ENCODE peak calls at places on chromosomes 11 and 22, in five cellular contexts. One of them, this sample, is unnamed.

GRCh38 chr22:36828815-36829214 is 12.0 kb upstream of the PVALB start:
- DNase-seq in heart right ventricle: no peak
- DNase-seq in SK-N-SH: no peak
- DNase-seq in anterior cingulate cortex: no peak
- DNase-seq in PC-3: no peak
- DNase-seq in this sample: no peak

GRCh38 chr22:41526802-41527799 is 17.2 kb downstream of the POLR3H start:
- DNase-seq in heart right ventricle: no peak
- DNase-seq in SK-N-SH: peak; percentile 64
- DNase-seq in anterior cingulate cortex: peak; percentile 57
- DNase-seq in PC-3: peak; percentile 33
- DNase-seq in this sample: peak; percentile 57

GRCh38 chr11:91749231-91749630 is 475.4 kb upstream of the FAT3 start:
- DNase-seq in heart right ventricle: no peak
- DNase-seq in SK-N-SH: no peak
- DNase-seq in anterior cingulate cortex: no peak
- DNase-seq in PC-3: peak; percentile 89
- DNase-seq in this sample: no peak

GRCh38 chr11:10038916-10039315 is 255.1 kb downstream of the SBF2 start:
- DNase-seq in heart right ventricle: no peak
- DNase-seq in SK-N-SH: no peak
- DNase-seq in anterior cingulate cortex: no peak
- DNase-seq in PC-3: no peak
- DNase-seq in this sample: no peak

GRCh38 chr11:125123947-125124633 is 12.7 kb upstream of the TMEM218 start:
- DNase-seq in heart right ventricle: peak; percentile 49
- DNase-seq in SK-N-SH: peak; percentile 42
- DNase-seq in anterior cingulate cortex: peak; percentile 3
- DNase-seq in PC-3: peak; percentile 88
- DNase-seq in this sample: peak; percentile 44

GRCh38 chr22:37226514-37226913 is 14.2 kb upstream of the SSTR3 start:
- DNase-seq in heart right ventricle: no peak
- DNase-seq in SK-N-SH: no peak
- DNase-seq in anterior cingulate cortex: no peak
- DNase-seq in PC-3: no peak
- DNase-seq in this sample: no peak

GRCh38 chr11:14768789-14769188 is 123.2 kb downstream of the CYP2R1 start:
- DNase-seq in heart right ventricle: no peak
- DNase-seq in SK-N-SH: no peak
- DNase-seq in anterior cingulate cortex: no peak
- DNase-seq in PC-3: no peak
- DNase-seq in this sample: no peak

GRCh38 chr11:67563354-67564114 is 20.1 kb upstream of the GSTP1 start:
- DNase-seq in heart right ventricle: peak; percentile 73
- DNase-seq in SK-N-SH: no peak
- DNase-seq in anterior cingulate cortex: no peak
- DNase-seq in PC-3: peak; percentile 92
- DNase-seq in this sample: peak; percentile 81

GRCh38 chr11:45538363-45538762 is 127.1 kb downstream of the CHST1 start:
- DNase-seq in heart right ventricle: peak; percentile 16
- DNase-seq in SK-N-SH: no peak
- DNase-seq in anterior cingulate cortex: no peak
- DNase-seq in PC-3: no peak
- DNase-seq in this sample: no peak

GRCh38 chr22:30605449-30606110 is 1.4 kb upstream of the TCN2 start:
- DNase-seq in heart right ventricle: peak; percentile 47
- DNase-seq in SK-N-SH: peak; percentile 77
- DNase-seq in anterior cingulate cortex: peak; percentile 5
- DNase-seq in PC-3: peak; percentile 58
- DNase-seq in this sample: peak; percentile 45

GRCh38 chr22:39288135-39288898 is 31.1 kb downstream of the RPL3 start:
- DNase-seq in heart right ventricle: no peak
- DNase-seq in SK-N-SH: no peak
- DNase-seq in anterior cingulate cortex: no peak
- DNase-seq in PC-3: no peak
- DNase-seq in this sample: no peak

GRCh38 chr22:36077261-36077660 is 48.6 kb upstream of the RBFOX2 start:
- DNase-seq in heart right ventricle: no peak
- DNase-seq in SK-N-SH: peak; percentile 27
- DNase-seq in anterior cingulate cortex: no peak
- DNase-seq in PC-3: peak; percentile 20
- DNase-seq in this sample: no peak

GRCh38 chr11:108616549-108616948 is 23.0 kb upstream of the EXPH5 start:
- DNase-seq in heart right ventricle: no peak
- DNase-seq in SK-N-SH: no peak
- DNase-seq in anterior cingulate cortex: no peak
- DNase-seq in PC-3: peak; percentile 99
- DNase-seq in this sample: no peak

GRCh38 chr11:14454861-14455632 is 44.6 kb downstream of the COPB1 start:
- DNase-seq in heart right ventricle: no peak
- DNase-seq in SK-N-SH: peak; percentile 39
- DNase-seq in anterior cingulate cortex: no peak
- DNase-seq in PC-3: peak; percentile 55
- DNase-seq in this sample: no peak

GRCh38 chr11:63682045-63682915 is 980 bp downstream of the RTN3 start:
- DNase-seq in heart right ventricle: peak; percentile 22
- DNase-seq in SK-N-SH: peak; percentile 55
- DNase-seq in anterior cingulate cortex: peak; percentile 36
- DNase-seq in PC-3: peak; percentile 44
- DNase-seq in this sample: peak; percentile 34

GRCh38 chr22:44204937-44205712 is 24.4 kb downstream of the PARVG start:
- DNase-seq in heart right ventricle: no peak
- DNase-seq in SK-N-SH: no peak
- DNase-seq in anterior cingulate cortex: no peak
- DNase-seq in PC-3: no peak
- DNase-seq in this sample: no peak

GRCh38 chr11:111162306-111162705 is 83.2 kb upstream of the POU2AF2 start:
- DNase-seq in heart right ventricle: no peak
- DNase-seq in SK-N-SH: no peak
- DNase-seq in anterior cingulate cortex: no peak
- DNase-seq in PC-3: no peak
- DNase-seq in this sample: no peak

GRCh38 chr11:93541884-93542752 is 1.1 kb downstream of the SMCO4 start:
- DNase-seq in heart right ventricle: peak; percentile 45
- DNase-seq in SK-N-SH: peak; percentile 62
- DNase-seq in anterior cingulate cortex: no peak
- DNase-seq in PC-3: peak; percentile 77
- DNase-seq in this sample: peak; percentile 30

GRCh38 chr11:20337526-20338154 is 25.9 kb upstream of the HTATIP2 start:
- DNase-seq in heart right ventricle: no peak
- DNase-seq in SK-N-SH: peak; percentile 74
- DNase-seq in anterior cingulate cortex: peak; percentile 4
- DNase-seq in PC-3: peak; percentile 47
- DNase-seq in this sample: no peak

GRCh38 chr11:13928566-13929251 is 33.8 kb upstream of the SPON1 start:
- DNase-seq in heart right ventricle: no peak
- DNase-seq in SK-N-SH: no peak
- DNase-seq in anterior cingulate cortex: no peak
- DNase-seq in PC-3: peak; percentile 63
- DNase-seq in this sample: no peak

GRCh38 chr11:35167451-35167954 is 28.5 kb downstream of the CD44 start:
- DNase-seq in heart right ventricle: no peak
- DNase-seq in SK-N-SH: no peak
- DNase-seq in anterior cingulate cortex: no peak
- DNase-seq in PC-3: no peak
- DNase-seq in this sample: peak; percentile 40

GRCh38 chr11:1744879-1745700 is 5.3 kb downstream of the IFITM10 start:
- DNase-seq in heart right ventricle: no peak
- DNase-seq in SK-N-SH: peak; percentile 88
- DNase-seq in anterior cingulate cortex: no peak
- DNase-seq in PC-3: no peak
- DNase-seq in this sample: no peak

GRCh38 chr22:18068381-18068988 is 9.3 kb upstream of the PEX26 start:
- DNase-seq in heart right ventricle: peak; percentile 61
- DNase-seq in SK-N-SH: no peak
- DNase-seq in anterior cingulate cortex: no peak
- DNase-seq in PC-3: no peak
- DNase-seq in this sample: peak; percentile 46

GRCh38 chr11:92332986-92333385 is 108.4 kb downstream of the FAT3 start:
- DNase-seq in heart right ventricle: no peak
- DNase-seq in SK-N-SH: no peak
- DNase-seq in anterior cingulate cortex: no peak
- DNase-seq in PC-3: no peak
- DNase-seq in this sample: no peak

GRCh38 chr11:62400760-62401159 is 18.1 kb upstream of the SCGB1A1 start:
- DNase-seq in heart right ventricle: peak; percentile 85
- DNase-seq in SK-N-SH: peak; percentile 93
- DNase-seq in anterior cingulate cortex: peak; percentile 72
- DNase-seq in PC-3: no peak
- DNase-seq in this sample: peak; percentile 93